ENCODE peak calls at places on chromosomes 11 and 22, in eight cellular contexts. Z is activated naive CD4-positive, alpha-beta T cell treated with anti-CD3 and anti-CD28 coated beads, Interleukin-2, amount 10 ng/mL, durations not matched to agents 7 days and 5 days; H is CD4-positive, alpha-beta T cell; V is amniotic stem cell; Q is HS-5; M is NAMALWA; R is activated CD4-positive, alpha-beta T cell treated with anti-CD3 and anti-CD28 coated beads, Interleukin-2, amount 50 U/mL, for 24 hours; X is hippocampal formation. O is an unnamed sample.

GRCh38 chr11:44324787-44325525 is 15.0 kb upstream of the ALX4 start:
- DNase-seq in Z (no peak), H (no peak), V (no peak), Q (no peak), M (no peak), R (no peak), X (no peak), O (no peak)

GRCh38 chr11:35946766-35947165 is 2.9 kb downstream of the LDLRAD3 start:
- DNase-seq in Z (no peak), H (no peak), V (no peak), Q (no peak), M (no peak), R (no peak), X (no peak), O (no peak)

GRCh38 chr11:25970726-25971508 is 361.0 kb upstream of the ANO3 start:
- DNase-seq in Z (no peak), H (no peak), V (no peak), Q (no peak), M (peak; percentile 44), R (no peak), X (no peak), O (no peak)

GRCh38 chr22:44408227-44409192 is 89.5 kb downstream of the RTL6 start:
- DNase-seq in Z (no peak), H (no peak), V (no peak), Q (no peak), M (no peak), R (no peak), X (no peak), O (no peak)

GRCh38 chr11:118911113-118911879 is 14.4 kb downstream of the BCL9L start:
- DNase-seq in Z (no peak), H (peak; percentile 29), V (no peak), Q (no peak), M (no peak), R (no peak), X (no peak), O (no peak)

GRCh38 chr11:62539238-62539925 is 7.2 kb downstream of the AHNAK start:
- DNase-seq in Z (no peak), H (peak; percentile 32), V (peak; percentile 58), Q (peak; percentile 63), M (no peak), R (no peak), X (no peak), O (peak; percentile 67)

GRCh38 chr11:47527186-47527585 is 25.7 kb downstream of the CELF1 start:
- DNase-seq in Z (no peak), H (no peak), V (no peak), Q (no peak), M (no peak), R (no peak), X (no peak), O (no peak)

GRCh38 chr22:43897751-43898261 is 6.0 kb upstream of the PNPLA5 start:
- DNase-seq in Z (no peak), H (no peak), V (peak; percentile 38), Q (no peak), M (no peak), R (no peak), X (no peak), O (no peak)

GRCh38 chr11:129143335-129143734 is 48.8 kb downstream of the ARHGAP32 start:
- DNase-seq in Z (no peak), H (no peak), V (peak; percentile 90), Q (peak; percentile 96), M (no peak), R (no peak), X (peak; percentile 57), O (peak; percentile 98)

GRCh38 chr11:115476463-115477286 is 27.5 kb downstream of the CADM1 start:
- DNase-seq in Z (no peak), H (no peak), V (no peak), Q (no peak), M (no peak), R (no peak), X (no peak), O (no peak)

GRCh38 chr11:109511598-109511997 is 89.6 kb downstream of the C11orf87 start:
- DNase-seq in Z (no peak), H (no peak), V (no peak), Q (no peak), M (no peak), R (no peak), X (no peak), O (no peak)

GRCh38 chr11:20249313-20249873 is 89.1 kb upstream of the DBX1 start:
- DNase-seq in Z (no peak), H (no peak), V (no peak), Q (no peak), M (no peak), R (no peak), X (no peak), O (no peak)

GRCh38 chr11:102279641-102280170 is 37.6 kb upstream of the BIRC3 start:
- DNase-seq in Z (no peak), H (no peak), V (no peak), Q (no peak), M (no peak), R (no peak), X (no peak), O (no peak)

GRCh38 chr22:21902296-21903087 is 35.0 kb upstream of the MAPK1 start:
- DNase-seq in Z (no peak), H (no peak), V (no peak), Q (no peak), M (no peak), R (no peak), X (no peak), O (no peak)

GRCh38 chr22:31625661-31626426 is 36.2 kb downstream of the PISD start:
- DNase-seq in Z (no peak), H (no peak), V (no peak), Q (no peak), M (no peak), R (no peak), X (peak; percentile 53), O (no peak)

GRCh38 chr11:87463486-87464102 is 425.9 kb downstream of the TMEM135 start:
- DNase-seq in Z (no peak), H (no peak), V (no peak), Q (peak; percentile 15), M (peak; percentile 53), R (no peak), X (peak; percentile 23), O (no peak)

GRCh38 chr11:2313051-2313951 is 11.5 kb downstream of the TSPAN32 start:
- DNase-seq in Z (peak; percentile 17), H (no peak), V (no peak), Q (no peak), M (no peak), R (no peak), X (no peak), O (no peak)

GRCh38 chr11:13073119-13073981 is 64.2 kb downstream of the RASSF10 start:
- DNase-seq in Z (no peak), H (no peak), V (no peak), Q (peak; percentile 22), M (no peak), R (no peak), X (no peak), O (peak; percentile 5)